ENCODE peak calls at places on chromosomes 12 and 14, in four cellular contexts. K is H9, B is IMR-90, V is H1. Y is an unnamed sample.

GRCh38 chr12:124524231-124524925 is 43.0 kb downstream of the NCOR2 start:
- DNase-seq in K (no peak), B (peak), V (no peak), Y (no peak)

GRCh38 chr12:39505025-39505424 is 62.1 kb upstream of the KIF21A start:
- DNase-seq in K (no peak), B (no peak), V (no peak), Y (no peak)

GRCh38 chr14:93953739-93954515 is 22.4 kb downstream of the ASB2 start:
- DNase-seq in K (no peak), B (no peak), V (no peak), Y (no peak)

GRCh38 chr12:1796515-1797010 is 23.8 kb upstream of the LRTM2 start:
- DNase-seq in K (peak), B (no peak), V (peak), Y (no peak)

GRCh38 chr12:52259850-52260249 is 14.6 kb upstream of the KRT86 start:
- DNase-seq in K (no peak), B (no peak), V (no peak), Y (no peak)

GRCh38 chr12:2417761-2418160 is 365.0 kb downstream of the CACNA1C start:
- DNase-seq in K (peak), B (no peak), V (no peak), Y (no peak)

GRCh38 chr12:1749019-1749418 is 58.1 kb downstream of the ADIPOR2 start:
- DNase-seq in K (no peak), B (no peak), V (no peak), Y (no peak)

GRCh38 chr12:107484219-107484618 is 201.4 kb upstream of the PWP1 start:
- DNase-seq in K (no peak), B (no peak), V (no peak), Y (no peak)

GRCh38 chr14:57823015-57823660 is 42.8 kb downstream of the SLC35F4 start:
- DNase-seq in K (no peak), B (no peak), V (no peak), Y (no peak)

GRCh38 chr12:14577344-14577743 is 9.7 kb upstream of the PLBD1 start:
- DNase-seq in K (no peak), B (no peak), V (no peak), Y (no peak)

GRCh38 chr12:49026101-49026500 is 7.5 kb upstream of the PRKAG1 start:
- DNase-seq in K (no peak), B (no peak), V (no peak), Y (no peak)

GRCh38 chr14:68278568-68279436 is 459.2 kb downstream of the RAD51B start:
- DNase-seq in K (no peak), B (peak), V (no peak), Y (no peak)
- H4K91ac ChIP-seq in K (no peak), B (no peak), V (no peak), Y (no peak)

GRCh38 chr12:11763760-11764520 is 114.5 kb downstream of the ETV6 start:
- DNase-seq in K (no peak), B (peak), V (no peak), Y (no peak)
- H4K8ac ChIP-seq in K (no peak), B (peak), V (no peak), Y (no peak)

GRCh38 chr12:123131879-123132402 is 18.9 kb downstream of the PITPNM2 start:
- DNase-seq in K (no peak), B (no peak), V (no peak), Y (no peak)
- H4K91ac ChIP-seq in K (no peak), B (peak), V (no peak), Y (no peak)

GRCh38 chr14:92512807-92513203 is 776 bp upstream of the RIN3 start:
- DNase-seq in K (no peak), B (no peak), V (no peak), Y (no peak)
- H4K8ac ChIP-seq in K (no peak), B (peak), V (no peak), Y (no peak)

GRCh38 chr12:93798752-93799151 is 121.6 kb downstream of the CRADD start:
- DNase-seq in K (no peak), B (no peak), V (no peak), Y (no peak)
- H4K91ac ChIP-seq in K (no peak), B (peak), V (peak), Y (no peak)

GRCh38 chr14:30983858-30984257 is 41.6 kb upstream of the AP4S1 start:
- DNase-seq in K (no peak), B (no peak), V (no peak), Y (no peak)
- H4K8ac ChIP-seq in K (no peak), B (no peak), V (no peak), Y (no peak)

Y was measured in neuronal stem cell.